ENCODE peak calls at places on chromosome 2, in ten cellular contexts. T is PC-3, Q is heart right ventricle, C is OCI-LY7, A is heart left ventricle, J is cardiac muscle cell, N is psoas muscle, B is SJSA1, O is upper lobe of right lung, V is vagina. I is an unnamed sample.

GRCh38 chr2:203797363-203798111 is 70.0 kb upstream of the CTLA4 start:
- DNase-seq in T (no peak), B (no peak), V (no peak), A (no peak), J (no peak), O (no peak), Q (no peak), C (no peak), N (no peak), I (no peak)

GRCh38 chr2:10407841-10408648 is 40.1 kb downstream of the ODC1 start:
- DNase-seq in T (peak; percentile 96), A (no peak), J (peak; percentile 73), N (peak; percentile 65), B (no peak), C (peak; percentile 39), Q (no peak), O (peak; percentile 85), V (peak; percentile 95), I (peak; percentile 85)

GRCh38 chr2:88342749-88343148 is 109.7 kb downstream of the FOXI3 start:
- DNase-seq in T (no peak), N (no peak), B (no peak), Q (no peak), V (no peak), J (no peak), C (no peak), O (no peak), A (no peak), I (no peak)

GRCh38 chr2:241390301-241391206 is 34.5 kb downstream of the FARP2 start:
- DNase-seq in T (no peak), A (no peak), B (no peak), Q (no peak), N (no peak), V (no peak), O (no peak), C (no peak), J (no peak), I (no peak)

GRCh38 chr2:239777219-239777618 is 247.9 kb downstream of the NDUFA10 start:
- DNase-seq in Q (no peak), N (no peak), B (peak; percentile 25), T (no peak), C (no peak), V (no peak), O (no peak), A (no peak), J (no peak), I (no peak)

GRCh38 chr2:176105078-176105726 is 1.9 kb upstream of the HOXD11 start:
- DNase-seq in N (no peak), C (no peak), Q (no peak), J (no peak), A (no peak), B (no peak), V (no peak), T (no peak), O (no peak), I (no peak)

GRCh38 chr2:239549711-239550265 is 149.0 kb upstream of the HDAC4 start:
- DNase-seq in J (no peak), T (no peak), N (no peak), A (no peak), Q (no peak), V (no peak), C (no peak), O (no peak), B (no peak), I (peak; percentile 31)

GRCh38 chr2:41750829-41751228 is 297.0 kb upstream of the PKDCC start:
- DNase-seq in C (no peak), Q (no peak), V (no peak), N (no peak), A (no peak), O (no peak), J (no peak), T (no peak), B (no peak), I (no peak)

GRCh38 chr2:127085260-127085666 is 21.7 kb downstream of the BIN1 start:
- DNase-seq in A (no peak), N (peak; percentile 34), J (peak; percentile 65), V (no peak), C (no peak), T (no peak), Q (no peak), O (peak; percentile 86), B (peak; percentile 70), I (no peak)

GRCh38 chr2:69162121-69162520 is 149.1 kb downstream of the ANTXR1 start:
- DNase-seq in T (no peak), V (no peak), B (no peak), C (no peak), A (no peak), Q (no peak), O (no peak), J (no peak), N (no peak), I (no peak)

GRCh38 chr2:127910415-127910814 is 24.7 kb upstream of the AMMECR1L start:
- DNase-seq in C (no peak), A (no peak), Q (no peak), T (no peak), N (no peak), J (no peak), O (no peak), V (no peak), B (no peak), I (no peak)

GRCh38 chr2:185436787-185437372 is 301.7 kb upstream of the FSIP2 start:
- DNase-seq in V (no peak), J (no peak), Q (no peak), A (no peak), O (no peak), C (no peak), B (no peak), N (no peak), T (peak; percentile 49), I (no peak)

GRCh38 chr2:185433824-185434223 is 304.8 kb upstream of the FSIP2 start:
- DNase-seq in B (no peak), J (no peak), Q (no peak), N (no peak), A (no peak), O (no peak), T (no peak), C (no peak), V (no peak), I (no peak)
- H3K4me1 ChIP-seq in B (no peaks in the 10 kb centered on the region), J (peaks cover under 1% of the 10 kb centered on the region), Q (no peaks in the 10 kb centered on the region), N (no peaks in the 10 kb centered on the region), A (no peaks in the 10 kb centered on the region), O (no peaks in the 10 kb centered on the region), T (no peaks in the 10 kb centered on the region), C (no peaks in the 10 kb centered on the region), V (no peaks in the 10 kb centered on the region), I (no peaks in the 10 kb centered on the region)

GRCh38 chr2:200338692-200339091 is 32.2 kb downstream of the SPATS2L start:
- DNase-seq in O (no peak), N (no peak), B (no peak), Q (no peak), A (no peak), C (no peak), V (no peak), J (no peak), T (no peak), I (no peak)
- H3K27ac ChIP-seq in O (peak overlapping the region; percentile 27), N (no peak overlapping the region), B (peak overlapping the region; percentile 23), Q (no peak overlapping the region), A (peak overlapping the region; percentile 11), C (no peak overlapping the region), V (peak overlapping the region; percentile 13), J (no peak overlapping the region), T (no peak overlapping the region), I (no peak overlapping the region)

GRCh38 chr2:96323849-96324248 is 1.3 kb upstream of the ITPRIPL1 start:
- DNase-seq in O (no peak), J (no peak), V (no peak), B (no peak), C (no peak), T (no peak), N (no peak), A (no peak), Q (no peak), I (no peak)

GRCh38 chr2:96325884-96326255 is 753 bp downstream of the ITPRIPL1 start:
- DNase-seq in C (peak; percentile 60), T (no peak), A (no peak), N (no peak), J (no peak), V (no peak), Q (no peak), B (no peak), O (no peak), I (no peak)

GRCh38 chr2:96326564-96326963 is 1.4 kb downstream of the ITPRIPL1 start:
- DNase-seq in V (no peak), C (no peak), J (no peak), A (no peak), T (no peak), B (no peak), N (no peak), Q (no peak), O (no peak), I (no peak)

GRCh38 chr2:96324716-96325037 is 440 bp upstream of the ITPRIPL1 start:
- DNase-seq in C (no peak), B (no peak), T (no peak), Q (no peak), J (no peak), O (no peak), V (no peak), N (no peak), A (no peak), I (no peak)

DNA sequence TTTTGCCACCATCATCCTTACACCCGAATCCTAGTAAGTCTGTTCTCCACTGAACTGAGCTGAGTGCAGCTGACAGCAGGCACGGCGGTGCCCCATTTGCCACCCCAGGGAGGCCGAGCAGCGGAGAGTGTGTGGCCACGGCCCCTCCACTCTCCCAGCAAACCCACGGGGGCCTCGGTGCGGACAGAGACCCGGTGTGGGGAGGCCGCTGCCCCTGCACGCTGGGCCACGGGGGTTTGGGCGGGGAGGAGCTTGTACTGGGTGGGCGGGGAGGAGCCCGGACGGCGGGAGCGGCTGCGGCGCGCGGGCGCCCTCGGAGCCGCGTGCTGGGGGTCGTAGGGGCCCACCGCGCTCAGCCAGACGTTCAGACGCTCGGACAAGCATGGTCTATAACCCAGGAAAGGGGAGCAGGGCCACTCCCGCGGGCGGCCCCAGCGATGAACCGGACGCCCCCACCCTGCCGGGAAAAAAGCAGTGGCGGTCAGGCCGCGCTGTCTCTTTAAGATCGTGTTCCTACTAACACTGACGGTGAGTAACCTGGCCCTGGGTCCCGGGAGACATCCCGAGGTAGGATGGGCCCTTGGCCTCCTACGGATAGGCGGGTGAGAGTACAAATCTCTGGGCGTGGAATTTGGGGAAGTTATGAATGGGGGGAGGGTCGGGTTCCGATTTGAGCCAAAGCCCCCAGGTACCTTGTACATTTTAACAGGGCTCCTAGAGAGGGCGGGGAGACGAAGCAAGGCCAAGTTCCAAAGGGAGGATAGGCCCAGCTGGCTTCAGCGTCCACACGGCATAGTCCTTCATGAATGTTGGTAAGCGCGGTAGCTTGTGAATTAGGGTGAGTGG is at the start of gene ITPRIPL1:
- DNase-seq in N (peak; percentile 27), B (no peak), V (no peak), Q (peak; percentile 31), O (no peak), T (no peak), A (no peak), J (no peak), C (peak; percentile 36), I (no peak)
- H3K4me1 ChIP-seq in N (no peaks in the 10 kb centered on the region), B (peaks cover 21% of the 10 kb centered on the region), V (peaks cover 33% of the 10 kb centered on the region), Q (peaks cover 63% of the 10 kb centered on the region), O (no peaks in the 10 kb centered on the region), T (peaks cover 31% of the 10 kb centered on the region), A (peaks cover 15% of the 10 kb centered on the region), J (no peaks in the 10 kb centered on the region), C (peaks cover 42% of the 10 kb centered on the region), I (no peaks in the 10 kb centered on the region)

DNA sequence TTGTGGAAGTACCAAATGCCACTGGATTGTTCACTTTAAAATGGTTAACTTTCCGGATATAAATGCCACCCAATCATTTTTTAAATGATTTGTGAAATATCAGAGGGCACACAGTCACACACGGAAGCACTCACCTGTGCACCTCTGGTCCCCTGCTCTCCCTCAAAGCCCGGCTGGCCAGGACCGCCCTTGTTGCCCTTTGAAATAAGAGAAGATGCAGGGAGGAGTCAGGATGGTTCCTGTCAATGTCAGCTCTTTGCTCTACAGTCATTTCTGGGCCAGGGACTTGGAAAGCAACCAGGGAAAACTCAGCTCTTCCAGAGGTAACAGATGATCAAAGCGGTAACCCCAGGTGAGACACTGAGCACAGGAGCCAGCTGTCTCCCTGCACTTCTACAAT is 60.8 kb downstream of the COL6A3 start:
- DNase-seq in V (no peak), Q (no peak), O (no peak), N (no peak), B (no peak), C (no peak), A (no peak), T (no peak), J (no peak), I (no peak)
- H3K27ac ChIP-seq in V (peak overlapping the region; percentile 64), Q (no peak overlapping the region), O (no peak overlapping the region), N (no peak overlapping the region), B (no peak overlapping the region), C (no peak overlapping the region), A (no peak overlapping the region), T (no peak overlapping the region), J (no peak overlapping the region), I (no peak overlapping the region)